ENCODE peak calls at places on chromosome 6, in eight cellular contexts. One of them, this sample, is unnamed. For H3K27me3, the result is how much of the 10 kb centered on the place peaks cover.

GRCh38 chr6:108942556-108943492 is 94.6 kb downstream of the ARMC2 start:
- DNase-seq in CD8-positive, alpha-beta T cell: peak
- DNase-seq in testis: no peak
- DNase-seq in prostate gland: no peak
- DNase-seq in GM23338: no peak
- DNase-seq in HCT116: no peak
- DNase-seq in dorsolateral prefrontal cortex: no peak
- DNase-seq in heart left ventricle: no peak
- DNase-seq in this sample: no peak

GRCh38 chr6:161748535-161749386 is 474.9 kb upstream of the AGPAT4 start:
- DNase-seq in HCT116: peak
- DNase-seq in testis: peak
- DNase-seq in CD8-positive, alpha-beta T cell: no peak
- DNase-seq in GM23338: peak
- DNase-seq in prostate gland: no peak
- DNase-seq in dorsolateral prefrontal cortex: peak
- DNase-seq in heart left ventricle: no peak
- DNase-seq in this sample: peak

GRCh38 chr6:122061855-122062254 is 337.6 kb upstream of the HSF2 start:
- DNase-seq in prostate gland: no peak
- DNase-seq in dorsolateral prefrontal cortex: no peak
- DNase-seq in GM23338: no peak
- DNase-seq in HCT116: no peak
- DNase-seq in testis: no peak
- DNase-seq in CD8-positive, alpha-beta T cell: no peak
- DNase-seq in heart left ventricle: no peak
- DNase-seq in this sample: no peak

GRCh38 chr6:36917541-36918193 is 31.9 kb downstream of the C6orf89 start:
- DNase-seq in testis: peak
- DNase-seq in dorsolateral prefrontal cortex: no peak
- DNase-seq in CD8-positive, alpha-beta T cell: no peak
- DNase-seq in heart left ventricle: no peak
- DNase-seq in HCT116: no peak
- DNase-seq in prostate gland: peak
- DNase-seq in GM23338: no peak
- DNase-seq in this sample: peak

GRCh38 chr6:36592221-36592655 is 1.9 kb upstream of the SRSF3 start:
- DNase-seq in heart left ventricle: no peak
- DNase-seq in GM23338: no peak
- DNase-seq in testis: no peak
- DNase-seq in dorsolateral prefrontal cortex: no peak
- DNase-seq in prostate gland: no peak
- DNase-seq in CD8-positive, alpha-beta T cell: no peak
- DNase-seq in HCT116: no peak
- DNase-seq in this sample: no peak

GRCh38 chr6:42978487-42978792 is 541 bp downstream of the PEX6 start:
- DNase-seq in heart left ventricle: peak
- DNase-seq in prostate gland: no peak
- DNase-seq in GM23338: peak
- DNase-seq in testis: peak
- DNase-seq in HCT116: no peak
- DNase-seq in CD8-positive, alpha-beta T cell: no peak
- DNase-seq in dorsolateral prefrontal cortex: peak
- DNase-seq in this sample: no peak

GRCh38 chr6:145372671-145373123 is 362.6 kb downstream of the EPM2A start:
- DNase-seq in dorsolateral prefrontal cortex: no peak
- DNase-seq in prostate gland: no peak
- DNase-seq in CD8-positive, alpha-beta T cell: no peak
- DNase-seq in heart left ventricle: peak
- DNase-seq in testis: no peak
- DNase-seq in GM23338: no peak
- DNase-seq in HCT116: no peak
- DNase-seq in this sample: no peak

GRCh38 chr6:14008809-14009208 is 84.1 kb downstream of the RNF182 start:
- DNase-seq in CD8-positive, alpha-beta T cell: no peak
- DNase-seq in dorsolateral prefrontal cortex: no peak
- DNase-seq in testis: no peak
- DNase-seq in HCT116: no peak
- DNase-seq in GM23338: no peak
- DNase-seq in heart left ventricle: no peak
- DNase-seq in prostate gland: no peak
- DNase-seq in this sample: no peak

GRCh38 chr6:116797585-116797984 is 31.3 kb downstream of the GPRC6A start:
- DNase-seq in heart left ventricle: no peak
- DNase-seq in testis: no peak
- DNase-seq in CD8-positive, alpha-beta T cell: no peak
- DNase-seq in dorsolateral prefrontal cortex: no peak
- DNase-seq in prostate gland: no peak
- DNase-seq in GM23338: no peak
- DNase-seq in HCT116: no peak
- DNase-seq in this sample: no peak

GRCh38 chr6:4055420-4056041 is 23.4 kb downstream of the FAM217A start:
- DNase-seq in prostate gland: peak
- DNase-seq in testis: peak
- DNase-seq in GM23338: no peak
- DNase-seq in dorsolateral prefrontal cortex: no peak
- DNase-seq in heart left ventricle: peak
- DNase-seq in CD8-positive, alpha-beta T cell: no peak
- DNase-seq in HCT116: peak
- DNase-seq in this sample: peak

GRCh38 chr6:104423691-104424090 is 436.0 kb downstream of the HACE1 start:
- DNase-seq in CD8-positive, alpha-beta T cell: no peak
- DNase-seq in prostate gland: no peak
- DNase-seq in HCT116: no peak
- DNase-seq in dorsolateral prefrontal cortex: no peak
- DNase-seq in testis: no peak
- DNase-seq in heart left ventricle: no peak
- DNase-seq in GM23338: no peak
- DNase-seq in this sample: no peak

GRCh38 chr6:63347599-63347998 is 27.8 kb upstream of the LGSN start:
- DNase-seq in GM23338: no peak
- DNase-seq in dorsolateral prefrontal cortex: no peak
- DNase-seq in CD8-positive, alpha-beta T cell: no peak
- DNase-seq in heart left ventricle: no peak
- DNase-seq in HCT116: peak
- DNase-seq in testis: no peak
- DNase-seq in prostate gland: no peak
- DNase-seq in this sample: no peak

GRCh38 chr6:137867685-137868509 is 838 bp downstream of the TNFAIP3 start:
- DNase-seq in dorsolateral prefrontal cortex: no peak
- DNase-seq in heart left ventricle: no peak
- DNase-seq in HCT116: no peak
- DNase-seq in CD8-positive, alpha-beta T cell: peak
- DNase-seq in prostate gland: peak
- DNase-seq in GM23338: peak
- DNase-seq in testis: peak
- DNase-seq in this sample: no peak

GRCh38 chr6:37696841-37697735 is 595 bp downstream of the MDGA1 start:
- DNase-seq in HCT116: no peak
- DNase-seq in CD8-positive, alpha-beta T cell: no peak
- DNase-seq in heart left ventricle: peak
- DNase-seq in testis: no peak
- DNase-seq in dorsolateral prefrontal cortex: no peak
- DNase-seq in GM23338: no peak
- DNase-seq in prostate gland: no peak
- DNase-seq in this sample: peak

GRCh38 chr6:31776961-31777666 is at the start of gene VWA7:
- DNase-seq in GM23338: peak
- DNase-seq in dorsolateral prefrontal cortex: peak
- DNase-seq in prostate gland: peak
- DNase-seq in HCT116: peak
- DNase-seq in testis: peak
- DNase-seq in CD8-positive, alpha-beta T cell: peak
- DNase-seq in heart left ventricle: peak
- DNase-seq in this sample: no peak

GRCh38 chr6:101259446-101259845 is 134.1 kb upstream of the GRIK2 start:
- DNase-seq in dorsolateral prefrontal cortex: no peak
- DNase-seq in testis: no peak
- DNase-seq in GM23338: no peak
- DNase-seq in HCT116: no peak
- DNase-seq in prostate gland: no peak
- DNase-seq in CD8-positive, alpha-beta T cell: no peak
- DNase-seq in heart left ventricle: no peak
- DNase-seq in this sample: no peak

GRCh38 chr6:53309059-53309896 is 39.5 kb downstream of the ELOVL5 start:
- DNase-seq in GM23338: no peak
- DNase-seq in testis: no peak
- DNase-seq in dorsolateral prefrontal cortex: peak
- DNase-seq in heart left ventricle: peak
- DNase-seq in prostate gland: no peak
- DNase-seq in CD8-positive, alpha-beta T cell: no peak
- DNase-seq in HCT116: no peak
- DNase-seq in this sample: no peak

DNA sequence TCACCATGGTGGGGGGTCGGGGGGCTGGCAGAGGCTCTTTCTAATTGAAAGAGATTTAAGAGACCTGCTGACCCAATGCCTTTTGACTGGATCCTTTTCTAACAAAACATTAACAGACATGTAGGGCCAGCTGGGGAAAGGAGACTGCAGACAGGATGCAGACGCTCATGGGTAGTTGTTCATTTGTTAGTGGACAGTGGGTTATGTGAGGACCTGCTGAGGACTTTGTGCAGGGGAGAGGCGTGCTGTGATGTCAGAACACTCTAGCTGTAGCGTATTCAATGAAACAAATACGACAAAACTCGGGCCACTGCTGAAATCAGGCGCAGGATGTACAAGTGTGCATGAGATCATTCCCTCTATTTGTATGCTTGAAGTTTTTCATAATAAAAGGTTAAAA is 1.1 kb downstream of the IP6K3 start:
- DNase-seq in prostate gland: no peak
- DNase-seq in HCT116: no peak
- DNase-seq in testis: no peak
- DNase-seq in GM23338: no peak
- DNase-seq in dorsolateral prefrontal cortex: no peak
- DNase-seq in CD8-positive, alpha-beta T cell: no peak
- DNase-seq in heart left ventricle: no peak
- DNase-seq in this sample: no peak
- H3K27ac ChIP-seq in prostate gland: peak
- H3K27ac ChIP-seq in HCT116: no peak
- H3K27ac ChIP-seq in testis: no peak
- H3K27ac ChIP-seq in GM23338: no peak
- H3K27ac ChIP-seq in dorsolateral prefrontal cortex: peak
- H3K27ac ChIP-seq in CD8-positive, alpha-beta T cell: no peak
- H3K27ac ChIP-seq in heart left ventricle: peak
- H3K27ac ChIP-seq in this sample: peak

GRCh38 chr6:27743787-27744186 is 168.4 kb downstream of the OR2B2 start:
- DNase-seq in dorsolateral prefrontal cortex: no peak
- DNase-seq in HCT116: no peak
- DNase-seq in testis: no peak
- DNase-seq in GM23338: peak
- DNase-seq in heart left ventricle: no peak
- DNase-seq in CD8-positive, alpha-beta T cell: no peak
- DNase-seq in prostate gland: no peak
- DNase-seq in this sample: no peak
- H3K27me3 ChIP-seq in dorsolateral prefrontal cortex: under half
- H3K27me3 ChIP-seq in HCT116: under half
- H3K27me3 ChIP-seq in testis: under half
- H3K27me3 ChIP-seq in GM23338: half or more
- H3K27me3 ChIP-seq in heart left ventricle: under half
- H3K27me3 ChIP-seq in CD8-positive, alpha-beta T cell: under half
- H3K27me3 ChIP-seq in prostate gland: under half
- H3K27me3 ChIP-seq in this sample: half or more

DNA sequence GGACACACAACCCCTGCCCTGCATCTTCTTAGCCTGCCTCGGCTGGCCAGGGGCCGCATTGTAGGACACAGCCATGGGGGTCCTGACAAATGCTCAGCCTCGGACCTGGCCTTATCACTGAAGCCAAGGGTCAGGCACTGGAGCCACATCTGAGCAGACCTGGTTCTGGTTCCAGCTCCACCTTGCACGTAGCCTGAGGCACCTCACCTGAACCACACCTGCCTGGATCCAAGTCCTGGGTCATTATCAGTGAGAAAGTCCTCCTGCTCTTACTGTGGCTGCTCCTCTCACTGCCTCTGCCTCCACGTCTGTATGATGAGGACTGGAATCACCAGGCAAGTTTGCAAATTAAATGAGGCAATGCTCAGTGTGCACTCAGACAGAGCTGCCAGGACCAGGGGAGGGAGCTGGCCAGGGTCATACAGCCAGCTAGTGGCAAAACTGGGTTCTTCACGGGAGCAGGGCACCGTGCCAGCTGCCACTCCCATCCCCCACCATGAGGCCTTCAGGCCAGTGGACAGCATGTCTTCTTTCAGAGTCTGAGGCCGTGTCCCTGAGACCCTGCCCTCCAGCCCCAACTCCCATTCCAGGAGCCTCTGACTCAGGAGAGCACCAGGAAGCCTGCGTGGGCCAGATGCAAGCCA is 40.2 kb downstream of the MRPL14 start:
- DNase-seq in HCT116: no peak
- DNase-seq in testis: no peak
- DNase-seq in dorsolateral prefrontal cortex: peak
- DNase-seq in heart left ventricle: no peak
- DNase-seq in GM23338: no peak
- DNase-seq in prostate gland: no peak
- DNase-seq in CD8-positive, alpha-beta T cell: no peak
- DNase-seq in this sample: no peak
- TF ChIP-seq CTCF in HCT116: no peak
- TF ChIP-seq CTCF in testis: no peak
- TF ChIP-seq CTCF in dorsolateral prefrontal cortex: no peak
- TF ChIP-seq CTCF in heart left ventricle: no peak
- TF ChIP-seq CTCF in GM23338: no peak
- TF ChIP-seq CTCF in prostate gland: no peak
- TF ChIP-seq CTCF in CD8-positive, alpha-beta T cell: no peak
- TF ChIP-seq CTCF in this sample: no peak

GRCh38 chr6:18053555-18054445 is 66.4 kb upstream of the KIF13A start:
- DNase-seq in HCT116: no peak
- DNase-seq in CD8-positive, alpha-beta T cell: no peak
- DNase-seq in heart left ventricle: no peak
- DNase-seq in dorsolateral prefrontal cortex: no peak
- DNase-seq in testis: no peak
- DNase-seq in GM23338: no peak
- DNase-seq in prostate gland: no peak
- DNase-seq in this sample: no peak
- H3K27ac ChIP-seq in HCT116: no peak
- H3K27ac ChIP-seq in CD8-positive, alpha-beta T cell: no peak
- H3K27ac ChIP-seq in heart left ventricle: no peak
- H3K27ac ChIP-seq in dorsolateral prefrontal cortex: no peak
- H3K27ac ChIP-seq in testis: no peak
- H3K27ac ChIP-seq in GM23338: no peak
- H3K27ac ChIP-seq in prostate gland: peak
- H3K27ac ChIP-seq in this sample: peak

GRCh38 chr6:1399085-1399780 is 9.9 kb downstream of the FOXF2 start:
- DNase-seq in GM23338: no peak
- DNase-seq in testis: no peak
- DNase-seq in prostate gland: no peak
- DNase-seq in heart left ventricle: no peak
- DNase-seq in HCT116: no peak
- DNase-seq in dorsolateral prefrontal cortex: no peak
- DNase-seq in CD8-positive, alpha-beta T cell: no peak
- DNase-seq in this sample: no peak
- H3K27me3 ChIP-seq in GM23338: half or more
- H3K27me3 ChIP-seq in testis: under half
- H3K27me3 ChIP-seq in prostate gland: under half
- H3K27me3 ChIP-seq in heart left ventricle: under half
- H3K27me3 ChIP-seq in HCT116: under half
- H3K27me3 ChIP-seq in dorsolateral prefrontal cortex: under half
- H3K27me3 ChIP-seq in CD8-positive, alpha-beta T cell: under half
- H3K27me3 ChIP-seq in this sample: half or more

This sample was measured in tibial nerve.